ENCODE peak calls at places on chromosome 20, in seven cellular contexts. O is HCT116, S is SK-N-SH, T is HepG2, W is K562, R is H1, D is GM12878. E is an unnamed sample.

GRCh38 chr20:48695255-48695654 is 132.5 kb downstream of the PREX1 start:
- DNase-seq in O (no peak), S (peak; percentile 58), T (no peak), W (no peak), R (no peak), D (no peak), E (no peak)

GRCh38 chr20:44646023-44646640 is 5.4 kb downstream of the ADA start:
- DNase-seq in O (no peak), S (no peak), T (no peak), W (no peak), R (no peak), D (peak; percentile 90), E (no peak)

GRCh38 chr20:17645010-17645409 is 37.0 kb downstream of the RRBP1 start:
- DNase-seq in O (no peak), S (no peak), T (no peak), W (no peak), R (no peak), D (no peak), E (no peak)

GRCh38 chr20:47774081-47774777 is 11.1 kb downstream of the SULF2 start:
- DNase-seq in O (no peak), S (peak; percentile 58), T (no peak), W (no peak), R (no peak), D (no peak), E (no peak)

GRCh38 chr20:48154040-48154439 is 368.8 kb upstream of the SULF2 start:
- DNase-seq in O (no peak), S (no peak), T (no peak), W (no peak), R (no peak), D (no peak), E (no peak)

GRCh38 chr20:49832632-49833327 is 20.2 kb downstream of the SLC9A8 start:
- DNase-seq in O (no peak), S (no peak), T (peak; percentile 70), W (no peak), R (no peak), D (no peak), E (peak; percentile 81)

GRCh38 chr20:61935926-61936700 is 129.6 kb downstream of the TAF4 start:
- DNase-seq in O (no peak), S (no peak), T (no peak), W (no peak), R (peak; percentile 38), D (no peak), E (no peak)

GRCh38 chr20:5608448-5609161 is 141.6 kb upstream of the SHLD1 start:
- DNase-seq in O (no peak), S (no peak), T (no peak), W (no peak), R (no peak), D (no peak), E (no peak)

GRCh38 chr20:19718880-19719279 is 39.2 kb upstream of the RIN2 start:
- DNase-seq in O (no peak), S (no peak), T (no peak), W (no peak), R (no peak), D (no peak), E (no peak)

GRCh38 chr20:41373851-41374567 is 7.4 kb upstream of the EMILIN3 start:
- DNase-seq in O (no peak), S (peak; percentile 75), T (no peak), W (no peak), R (no peak), D (no peak), E (no peak)

GRCh38 chr20:39019805-39020325 is 57.7 kb downstream of the DHX35 start:
- DNase-seq in O (no peak), S (no peak), T (no peak), W (no peak), R (no peak), D (peak; percentile 79), E (peak; percentile 58)

GRCh38 chr20:4441871-4442270 is 279.8 kb upstream of the PRND start:
- DNase-seq in O (no peak), S (no peak), T (no peak), W (no peak), R (no peak), D (no peak), E (no peak)

GRCh38 chr20:4443016-4443415 is 278.7 kb upstream of the PRND start:
- DNase-seq in O (no peak), S (no peak), T (no peak), W (no peak), R (no peak), D (no peak), E (no peak)

GRCh38 chr20:4445331-4445730 is 276.4 kb upstream of the PRND start:
- DNase-seq in O (no peak), S (no peak), T (no peak), W (no peak), R (no peak), D (no peak), E (no peak)

GRCh38 chr20:4445780-4446179 is 275.9 kb upstream of the PRND start:
- DNase-seq in O (no peak), S (no peak), T (no peak), W (no peak), R (no peak), D (no peak), E (no peak)

GRCh38 chr20:4444404-4444803 is 277.3 kb upstream of the PRND start:
- DNase-seq in O (no peak), S (no peak), T (no peak), W (no peak), R (no peak), D (no peak), E (no peak)
- TF ChIP-seq JUND in O (no peak), S (peak; percentile 40), T (no peak), W (no peak), R (no peak), D (no peak), E (no peak)

GRCh38 chr20:25009218-25010145 is 16.9 kb upstream of the APMAP start:
- DNase-seq in O (no peak), S (no peak), T (no peak), W (no peak), R (no peak), D (no peak), E (no peak)
- TF ChIP-seq JUND in O (no peak), S (no peak), T (no peak), W (no peak), R (no peak), D (no peak), E (no peak)

DNA sequence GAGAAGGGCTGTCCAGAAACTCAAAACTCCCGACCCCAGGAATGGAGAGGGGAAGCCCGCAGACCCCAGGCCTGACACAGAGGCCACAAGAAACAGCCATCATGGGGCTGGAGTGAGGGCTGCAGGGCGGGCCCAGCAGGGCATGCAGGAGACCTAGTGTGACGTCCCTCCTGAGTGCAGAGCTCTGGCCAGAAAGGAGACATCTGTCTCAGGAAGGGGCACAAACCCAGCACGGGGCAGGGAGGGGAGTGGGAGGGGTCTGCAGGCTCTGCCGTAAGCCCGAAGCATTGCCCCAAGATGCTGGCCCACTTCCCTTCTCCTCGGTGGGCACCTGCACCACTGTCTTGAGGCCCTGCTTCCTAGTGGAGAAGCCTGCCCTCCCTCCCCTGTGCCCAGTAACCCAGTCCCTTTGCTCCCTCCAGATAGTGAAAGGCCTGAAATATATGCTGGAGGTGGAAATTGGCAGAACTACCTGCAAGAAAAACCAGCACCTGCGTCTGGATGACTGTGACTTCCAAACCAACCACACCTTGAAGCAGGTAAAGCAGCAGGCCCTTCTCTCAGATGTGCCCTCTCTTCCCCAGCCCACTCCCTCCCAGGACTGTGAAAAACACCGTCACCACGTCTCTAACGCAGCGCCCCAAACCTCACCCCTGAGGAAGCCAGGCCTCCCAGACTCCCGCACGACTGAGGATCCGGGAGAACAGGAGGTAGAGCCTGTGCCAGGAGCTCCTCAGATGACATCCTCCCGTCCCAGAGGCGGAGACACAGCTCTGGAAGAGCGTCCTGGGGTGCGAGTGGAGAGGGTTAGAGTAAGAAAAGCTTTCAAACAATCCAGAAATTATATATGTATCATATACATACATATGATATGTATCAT is 9.7 kb downstream of the CST7 start:
- DNase-seq in O (no peak), S (no peak), T (no peak), W (no peak), R (no peak), D (no peak), E (no peak)
- TF ChIP-seq JUND in O (no peak), S (no peak), T (no peak), W (no peak), R (no peak), D (no peak), E (no peak)

GRCh38 chr20:63177785-63178444 is 38.0 kb downstream of the YTHDF1 start:
- DNase-seq in O (no peak), S (no peak), T (no peak), W (no peak), R (peak; percentile 77), D (no peak), E (no peak)

GRCh38 chr20:63177134-63177784 is 38.7 kb downstream of the YTHDF1 start:
- DNase-seq in O (no peak), S (peak; percentile 69), T (no peak), W (no peak), R (peak; percentile 82), D (no peak), E (no peak)

GRCh38 chr20:63175031-63175895 is 40.7 kb downstream of the YTHDF1 start:
- DNase-seq in O (no peak), S (no peak), T (no peak), W (no peak), R (no peak), D (no peak), E (no peak)

GRCh38 chr20:63176035-63176434 is 39.9 kb downstream of the YTHDF1 start:
- DNase-seq in O (no peak), S (no peak), T (no peak), W (no peak), R (peak; percentile 79), D (no peak), E (peak; percentile 62)

DNA sequence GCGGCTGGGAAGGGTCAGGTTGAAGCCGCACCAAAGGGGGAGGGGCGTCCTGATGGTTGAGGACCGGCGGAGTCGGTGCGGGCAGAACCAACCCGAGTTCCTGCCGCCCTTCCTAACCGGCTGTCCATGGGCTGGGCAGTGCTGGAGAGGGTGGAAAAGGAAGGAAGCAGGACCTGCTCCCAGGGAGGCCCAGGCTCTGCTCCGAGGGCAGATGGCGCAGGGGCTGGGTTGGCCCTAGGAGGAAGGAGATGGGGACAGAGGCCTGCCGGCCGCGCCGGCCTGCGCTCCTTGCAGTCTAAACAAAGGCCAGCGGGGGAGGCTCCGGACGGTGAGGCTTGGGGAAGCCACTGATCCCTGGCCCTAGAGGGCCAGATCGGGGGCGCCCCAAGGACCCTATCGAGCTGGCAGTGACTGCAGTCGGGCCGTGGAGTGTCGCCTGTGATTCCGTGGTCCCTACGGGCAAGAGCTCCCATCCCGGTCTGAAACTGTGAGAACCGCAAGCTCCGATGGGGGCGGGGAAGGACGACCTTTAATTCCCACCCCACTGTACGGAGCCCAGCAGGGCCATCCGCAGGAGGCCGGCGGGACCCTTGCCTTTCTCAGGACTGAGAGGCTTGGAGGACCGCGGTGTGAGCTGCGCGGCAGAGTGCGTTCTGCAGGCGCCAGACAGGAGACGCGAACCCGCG is 39.3 kb downstream of the YTHDF1 start:
- DNase-seq in O (no peak), S (no peak), T (no peak), W (no peak), R (peak; percentile 77), D (no peak), E (peak; percentile 42)
- TF ChIP-seq JUND in O (no peak), S (no peak), T (no peak), W (no peak), R (no peak), D (no peak), E (no peak)